ENCODE peak calls at places on chromosomes 5 and 9, in four cellular contexts. U is mammary epithelial cell, S is KBM-7, D is GM18507. X is an unnamed sample.

GRCh38 chr5:172790496-172790889 is 19.5 kb upstream of the DUSP1 start:
- DNase-seq in U (no peak), S (no peak), D (no peak), X (no peak)

GRCh38 chr9:85527331-85528015 is 214.3 kb downstream of the AGTPBP1 start:
- DNase-seq in U (no peak), S (no peak), D (no peak), X (no peak)

GRCh38 chr9:93365427-93366118 is 85.9 kb upstream of the FAM120A start:
- DNase-seq in U (no peak), S (no peak), D (no peak), X (no peak)

GRCh38 chr5:178535299-178536175 is 54.7 kb downstream of the COL23A1 start:
- DNase-seq in U (no peak), S (no peak), D (no peak), X (no peak)

GRCh38 chr5:14665949-14666741 is 1.6 kb downstream of the OTULIN start:
- DNase-seq in U (peak), S (peak), D (no peak), X (peak)

GRCh38 chr9:137302176-137303030 is at the start of gene NRARP:
- DNase-seq in U (peak), S (peak), D (peak), X (peak)

GRCh38 chr9:133974631-133975341 is 17.3 kb downstream of the VAV2 start:
- DNase-seq in U (no peak), S (no peak), D (no peak), X (no peak)

GRCh38 chr5:154312571-154312970 is 122.0 kb downstream of the GALNT10 start:
- DNase-seq in U (no peak), S (no peak), D (no peak), X (no peak)

GRCh38 chr5:55988979-55989612 is 5.7 kb downstream of the IL6ST start:
- DNase-seq in U (no peak), S (no peak), D (no peak), X (no peak)

GRCh38 chr9:122808141-122808540 is 8.2 kb downstream of the OR1K1 start:
- DNase-seq in U (no peak), S (no peak), D (no peak), X (no peak)

GRCh38 chr9:84404095-84404686 is 63.6 kb upstream of the SLC28A3 start:
- DNase-seq in U (no peak), S (peak), D (peak), X (peak)

GRCh38 chr5:178986326-178986960 is 8.7 kb downstream of the GRM6 start:
- DNase-seq in U (no peak), S (no peak), D (no peak), X (no peak)

GRCh38 chr5:124660229-124661093 is 86.0 kb downstream of the ZNF608 start:
- DNase-seq in U (peak), S (no peak), D (no peak), X (no peak)

GRCh38 chr5:138102454-138103320 is 18.9 kb downstream of the WNT8A start:
- DNase-seq in U (no peak), S (no peak), D (no peak), X (no peak)